ENCODE peak calls at places on chromosomes 13 and 19, in six cellular contexts. L, X, J, E, M and A are unnamed samples.

GRCh38 chr19:19460258-19460731 is 54.8 kb downstream of the GATAD2A start:
- DNase-seq in L (peak), X (no peak), J (no peak), E (peak), M (no peak), A (peak)

GRCh38 chr19:5621945-5622464 is 571 bp downstream of the SAFB2 start:
- DNase-seq in L (peak), X (no peak), J (peak), E (peak), M (no peak), A (no peak)

GRCh38 chr19:29678484-29679106 is 13.3 kb downstream of the PLEKHF1 start:
- DNase-seq in L (no peak), X (no peak), J (no peak), E (no peak), M (no peak), A (no peak)

GRCh38 chr19:58353717-58354477 is 605 bp upstream of the A1BG start:
- DNase-seq in L (no peak), X (no peak), J (no peak), E (no peak), M (no peak), A (no peak)

GRCh38 chr19:47839411-47839810 is 17.7 kb downstream of the CRX start:
- DNase-seq in L (no peak), X (no peak), J (no peak), E (no peak), M (no peak), A (no peak)

GRCh38 chr19:728011-728410 is 19.3 kb downstream of the PALM start:
- DNase-seq in L (no peak), X (no peak), J (no peak), E (no peak), M (no peak), A (no peak)

GRCh38 chr19:18059297-18059696 is 27.4 kb downstream of the IL12RB1 start:
- DNase-seq in L (no peak), X (no peak), J (no peak), E (no peak), M (no peak), A (no peak)

GRCh38 chr13:65417953-65418352 is 1812.2 kb downstream of the PCDH9 start:
- DNase-seq in L (no peak), X (no peak), J (no peak), E (peak), M (no peak), A (no peak)